ENCODE peak calls at places on chromosomes 1 and 21, in six cellular contexts. One of them, this sample, is unnamed.

GRCh38 chr1:8796812-8797211 is 20.6 kb downstream of the RERE start:
- DNase-seq in HCT116: no peak
- DNase-seq in MM.1S: no peak
- DNase-seq in PC-3: no peak
- DNase-seq in neural progenitor cell: no peak
- DNase-seq in SK-N-SH: no peak
- DNase-seq in this sample: no peak

GRCh38 chr1:39270368-39270767 is 65.9 kb downstream of the MACF1 start:
- DNase-seq in HCT116: no peak
- DNase-seq in MM.1S: no peak
- DNase-seq in PC-3: no peak
- DNase-seq in neural progenitor cell: no peak
- DNase-seq in SK-N-SH: no peak
- DNase-seq in this sample: no peak

GRCh38 chr1:27951396-27951795 is 8.4 kb upstream of the XKR8 start:
- DNase-seq in HCT116: no peak
- DNase-seq in MM.1S: no peak
- DNase-seq in PC-3: no peak
- DNase-seq in neural progenitor cell: no peak
- DNase-seq in SK-N-SH: no peak
- DNase-seq in this sample: no peak

GRCh38 chr21:42218836-42219605 is at the start of gene ABCG1:
- DNase-seq in HCT116: no peak
- DNase-seq in MM.1S: peak; percentile 35
- DNase-seq in PC-3: peak; percentile 42
- DNase-seq in neural progenitor cell: peak; percentile 88
- DNase-seq in SK-N-SH: peak; percentile 89
- DNase-seq in this sample: peak; percentile 20

GRCh38 chr1:53328490-53329182 is 766 bp upstream of the LRP8 start:
- DNase-seq in HCT116: no peak
- DNase-seq in MM.1S: no peak
- DNase-seq in PC-3: no peak
- DNase-seq in neural progenitor cell: peak; percentile 72
- DNase-seq in SK-N-SH: peak; percentile 60
- DNase-seq in this sample: no peak

GRCh38 chr21:42414553-42414927 is 10.8 kb downstream of the UBASH3A start:
- DNase-seq in HCT116: no peak
- DNase-seq in MM.1S: no peak
- DNase-seq in PC-3: no peak
- DNase-seq in neural progenitor cell: no peak
- DNase-seq in SK-N-SH: no peak
- DNase-seq in this sample: no peak

GRCh38 chr1:201426395-201427310 is 5.1 kb upstream of the TNNI1 start:
- DNase-seq in HCT116: no peak
- DNase-seq in MM.1S: no peak
- DNase-seq in PC-3: no peak
- DNase-seq in neural progenitor cell: no peak
- DNase-seq in SK-N-SH: peak; percentile 56
- DNase-seq in this sample: no peak

GRCh38 chr21:37374026-37374425 is 7.5 kb downstream of the DYRK1A start:
- DNase-seq in HCT116: no peak
- DNase-seq in MM.1S: no peak
- DNase-seq in PC-3: peak; percentile 94
- DNase-seq in neural progenitor cell: no peak
- DNase-seq in SK-N-SH: no peak
- DNase-seq in this sample: peak; percentile 51

GRCh38 chr1:50973255-50973654 is 3.2 kb downstream of the CDKN2C start:
- DNase-seq in HCT116: no peak
- DNase-seq in MM.1S: no peak
- DNase-seq in PC-3: no peak
- DNase-seq in neural progenitor cell: no peak
- DNase-seq in SK-N-SH: no peak
- DNase-seq in this sample: no peak

GRCh38 chr1:94418664-94419655 is 771 bp downstream of the ABCD3 start:
- DNase-seq in HCT116: no peak
- DNase-seq in MM.1S: no peak
- DNase-seq in PC-3: peak; percentile 58
- DNase-seq in neural progenitor cell: peak; percentile 58
- DNase-seq in SK-N-SH: peak; percentile 72
- DNase-seq in this sample: peak; percentile 80

GRCh38 chr21:44550807-44551206 is 498 bp downstream of the KRTAP10-2 start:
- DNase-seq in HCT116: no peak
- DNase-seq in MM.1S: no peak
- DNase-seq in PC-3: peak; percentile 2
- DNase-seq in neural progenitor cell: no peak
- DNase-seq in SK-N-SH: no peak
- DNase-seq in this sample: peak; percentile 18

GRCh38 chr1:233664804-233665574 is 51.1 kb downstream of the KCNK1 start:
- DNase-seq in HCT116: no peak
- DNase-seq in MM.1S: no peak
- DNase-seq in PC-3: no peak
- DNase-seq in neural progenitor cell: no peak
- DNase-seq in SK-N-SH: no peak
- DNase-seq in this sample: no peak

GRCh38 chr1:8684590-8684989 is 132.8 kb downstream of the RERE start:
- DNase-seq in HCT116: no peak
- DNase-seq in MM.1S: no peak
- DNase-seq in PC-3: no peak
- DNase-seq in neural progenitor cell: no peak
- DNase-seq in SK-N-SH: no peak
- DNase-seq in this sample: no peak

GRCh38 chr1:3453891-3454810 is at the start of gene ARHGEF16:
- DNase-seq in HCT116: peak; percentile 66
- DNase-seq in MM.1S: peak; percentile 23
- DNase-seq in PC-3: peak; percentile 91
- DNase-seq in neural progenitor cell: peak; percentile 91
- DNase-seq in SK-N-SH: peak; percentile 91
- DNase-seq in this sample: peak; percentile 73

GRCh38 chr21:14842641-14843040 is 222.2 kb downstream of the NRIP1 start:
- DNase-seq in HCT116: no peak
- DNase-seq in MM.1S: no peak
- DNase-seq in PC-3: no peak
- DNase-seq in neural progenitor cell: no peak
- DNase-seq in SK-N-SH: no peak
- DNase-seq in this sample: peak; percentile 28

GRCh38 chr1:230861970-230862595 is 6.2 kb downstream of the C1orf198 start:
- DNase-seq in HCT116: no peak
- DNase-seq in MM.1S: no peak
- DNase-seq in PC-3: no peak
- DNase-seq in neural progenitor cell: no peak
- DNase-seq in SK-N-SH: no peak
- DNase-seq in this sample: peak; percentile 75

GRCh38 chr1:155107309-155108283 is 20.1 kb upstream of the EFNA1 start:
- DNase-seq in HCT116: no peak
- DNase-seq in MM.1S: no peak
- DNase-seq in PC-3: no peak
- DNase-seq in neural progenitor cell: no peak
- DNase-seq in SK-N-SH: no peak
- DNase-seq in this sample: no peak

GRCh38 chr1:150365945-150366344 is 2.0 kb downstream of the RPRD2 start:
- DNase-seq in HCT116: no peak
- DNase-seq in MM.1S: no peak
- DNase-seq in PC-3: peak; percentile 36
- DNase-seq in neural progenitor cell: no peak
- DNase-seq in SK-N-SH: peak; percentile 38
- DNase-seq in this sample: peak; percentile 32

GRCh38 chr1:66300280-66300973 is 233.5 kb upstream of the SGIP1 start:
- DNase-seq in HCT116: no peak
- DNase-seq in MM.1S: no peak
- DNase-seq in PC-3: no peak
- DNase-seq in neural progenitor cell: no peak
- DNase-seq in SK-N-SH: no peak
- DNase-seq in this sample: peak; percentile 53

DNA sequence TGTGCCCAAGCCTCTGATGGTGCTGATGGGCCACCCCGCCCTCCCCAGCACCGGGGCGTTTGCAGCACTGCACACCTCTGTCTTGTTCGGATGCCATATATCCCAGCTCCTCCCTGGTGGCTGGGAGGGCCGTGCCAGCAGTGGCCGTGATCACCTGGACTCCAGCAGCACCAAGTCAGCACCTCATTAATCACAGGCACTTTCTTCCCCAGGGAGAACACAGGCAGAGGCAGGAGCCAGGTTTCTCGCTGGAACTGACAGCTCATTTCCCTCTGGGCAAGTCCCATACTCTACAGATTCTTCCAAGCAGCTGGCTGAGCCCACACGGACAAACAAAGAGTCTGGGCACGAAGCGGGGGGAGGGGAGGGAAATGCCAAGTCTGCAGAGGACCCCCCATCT is 141.7 kb upstream of the EDN2 start:
- DNase-seq in HCT116: no peak
- DNase-seq in MM.1S: no peak
- DNase-seq in PC-3: peak; percentile 53
- DNase-seq in neural progenitor cell: no peak
- DNase-seq in SK-N-SH: no peak
- DNase-seq in this sample: peak; percentile 75
- H3K9ac ChIP-seq in HCT116: peak overlapping the region; percentile 55
- H3K9ac ChIP-seq in MM.1S: no peak overlapping the region
- H3K9ac ChIP-seq in PC-3: no peak overlapping the region
- H3K9ac ChIP-seq in neural progenitor cell: no peak overlapping the region
- H3K9ac ChIP-seq in SK-N-SH: no peak overlapping the region
- H3K9ac ChIP-seq in this sample: no peak overlapping the region

DNA sequence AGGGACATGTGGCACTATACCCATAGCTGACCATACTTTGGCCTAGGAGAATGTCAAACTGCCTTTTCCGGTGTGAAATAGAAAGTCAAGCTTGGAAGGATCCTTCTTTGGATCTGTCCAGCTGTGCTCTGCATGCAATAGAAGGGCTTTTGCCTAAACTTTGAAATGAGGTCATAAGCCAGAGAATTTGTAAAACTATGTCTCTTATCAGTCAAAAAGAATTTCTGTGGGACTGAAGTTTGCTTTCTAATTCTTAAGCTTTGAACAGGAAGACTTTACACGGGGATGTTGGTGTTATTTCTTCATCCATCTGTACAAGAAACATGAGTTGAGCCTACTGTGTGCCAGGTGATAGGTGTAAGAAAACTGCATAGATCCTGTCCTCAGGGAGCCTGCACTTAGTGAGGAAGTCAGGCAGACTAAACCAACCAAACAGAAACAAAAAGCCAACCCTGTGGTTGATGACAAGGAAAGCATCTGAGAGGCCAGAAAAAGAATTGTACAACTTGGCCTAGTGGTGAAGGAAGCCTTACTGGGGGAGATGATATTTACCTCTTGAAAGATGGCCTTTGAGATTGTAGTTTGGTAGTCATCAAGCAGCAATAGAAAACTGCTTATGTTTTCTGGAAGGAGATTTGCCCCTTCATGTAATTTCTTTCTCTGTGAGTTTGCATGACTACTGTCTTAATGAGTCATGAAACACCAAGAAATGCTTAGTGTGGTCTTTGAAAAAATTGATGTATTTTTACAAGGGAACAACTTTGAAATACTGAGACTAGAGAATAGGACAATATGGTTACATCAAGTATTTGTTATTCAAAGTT is 24.8 kb downstream of the TGFB2 start:
- DNase-seq in HCT116: no peak
- DNase-seq in MM.1S: peak; percentile 24
- DNase-seq in PC-3: peak; percentile 62
- DNase-seq in neural progenitor cell: no peak
- DNase-seq in SK-N-SH: no peak
- DNase-seq in this sample: peak; percentile 77
- TF ChIP-seq EZH2phosphoT487 in HCT116: no peak
- TF ChIP-seq EZH2phosphoT487 in MM.1S: no peak
- TF ChIP-seq EZH2phosphoT487 in PC-3: no peak
- TF ChIP-seq EZH2phosphoT487 in neural progenitor cell: no peak
- TF ChIP-seq EZH2phosphoT487 in SK-N-SH: no peak
- TF ChIP-seq EZH2phosphoT487 in this sample: no peak

DNA sequence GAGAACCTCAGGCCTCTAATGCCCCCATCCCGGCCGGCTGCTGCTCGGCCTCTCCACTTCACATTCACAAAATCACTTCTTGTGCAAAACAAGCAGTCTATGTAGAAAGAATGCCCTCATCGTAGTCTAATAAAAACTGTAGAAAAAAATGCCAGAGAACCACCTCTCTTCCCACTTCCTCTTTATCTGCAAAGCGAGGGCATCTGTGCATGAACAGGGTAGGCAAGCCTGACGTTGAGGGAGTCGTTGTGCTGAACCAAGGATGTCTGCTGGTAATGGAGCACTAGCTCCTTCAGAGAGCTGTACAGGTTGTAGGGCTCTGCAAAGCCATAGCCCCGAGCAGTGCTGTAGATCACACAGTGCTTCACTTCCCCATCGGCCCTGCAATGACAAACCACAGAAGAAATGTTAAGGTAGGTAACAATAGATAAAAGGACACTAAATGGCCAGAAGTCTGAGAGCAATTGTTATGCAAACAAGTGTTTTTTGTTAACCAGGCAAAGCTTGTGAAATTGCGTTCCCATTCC is 88.9 kb downstream of the PIK3R3 start:
- DNase-seq in HCT116: no peak
- DNase-seq in MM.1S: peak; percentile 60
- DNase-seq in PC-3: no peak
- DNase-seq in neural progenitor cell: no peak
- DNase-seq in SK-N-SH: no peak
- DNase-seq in this sample: no peak
- H3K4me2 ChIP-seq in HCT116: no peak overlapping the region
- H3K4me2 ChIP-seq in MM.1S: peak overlapping the region; percentile 50
- H3K4me2 ChIP-seq in PC-3: no peak overlapping the region
- H3K4me2 ChIP-seq in neural progenitor cell: no peak overlapping the region
- H3K4me2 ChIP-seq in SK-N-SH: no peak overlapping the region
- H3K4me2 ChIP-seq in this sample: no peak overlapping the region

DNA sequence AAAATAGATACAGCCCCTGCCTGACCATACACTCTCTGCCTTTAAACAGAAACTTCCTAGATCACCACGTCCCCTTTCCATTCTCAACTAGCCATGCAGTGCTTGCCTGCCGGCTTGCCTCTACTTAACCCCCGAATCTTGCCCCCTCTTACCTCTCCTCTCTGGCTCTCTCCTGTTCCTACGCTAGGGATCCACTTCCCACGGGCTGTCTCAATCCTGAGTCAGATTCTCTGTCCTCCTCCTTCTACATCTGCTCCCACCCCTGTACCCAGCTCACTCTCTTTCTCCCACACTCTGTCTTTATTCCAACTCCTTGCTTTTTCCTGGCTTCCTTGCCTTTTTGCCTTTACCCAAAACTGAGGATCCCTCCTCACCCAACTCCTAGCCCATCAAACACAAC is 29.3 kb downstream of the ATF3 start:
- DNase-seq in HCT116: no peak
- DNase-seq in MM.1S: no peak
- DNase-seq in PC-3: no peak
- DNase-seq in neural progenitor cell: no peak
- DNase-seq in SK-N-SH: no peak
- DNase-seq in this sample: peak; percentile 78
- H3K9ac ChIP-seq in HCT116: no peak overlapping the region
- H3K9ac ChIP-seq in MM.1S: no peak overlapping the region
- H3K9ac ChIP-seq in PC-3: no peak overlapping the region
- H3K9ac ChIP-seq in neural progenitor cell: no peak overlapping the region
- H3K9ac ChIP-seq in SK-N-SH: no peak overlapping the region
- H3K9ac ChIP-seq in this sample: peak overlapping the region; percentile 65

This sample was measured in GM23248.